ENCODE peak calls at places on chromosomes 5 and 9, in seven cellular contexts. E, R, C, Z, W, N and X are unnamed samples.

GRCh38 chr5:122259995-122260394 is 52.0 kb upstream of the SNCAIP start:
- DNase-seq in E (peak), N (peak), R (no peak), W (no peak), Z (peak), C (no peak), X (peak)

GRCh38 chr9:114431003-114431402 is 43.2 kb upstream of the AKNA start:
- DNase-seq in Z (no peak), C (peak), W (no peak), R (no peak), N (no peak), E (no peak), X (no peak)

GRCh38 chr9:124179196-124180071 is 78.3 kb upstream of the NEK6 start:
- DNase-seq in E (no peak), Z (no peak), R (no peak), W (no peak), N (no peak), C (no peak), X (no peak)

GRCh38 chr5:77066823-77067442 is 20.2 kb downstream of the ZBED3 start:
- DNase-seq in Z (peak), R (no peak), C (no peak), W (no peak), E (peak), N (peak), X (peak)

GRCh38 chr5:82096249-82096648 is 124.4 kb downstream of the ATG10 start:
- DNase-seq in N (no peak), W (no peak), C (no peak), R (no peak), E (no peak), Z (no peak), X (no peak)

GRCh38 chr9:33813712-33814641 is 3.0 kb upstream of the UBE2R2 start:
- DNase-seq in E (peak), C (peak), N (peak), Z (peak), W (no peak), R (no peak), X (peak)

GRCh38 chr5:149389552-149390495 is 10.7 kb upstream of the IL17B start:
- DNase-seq in N (no peak), W (no peak), Z (no peak), C (no peak), R (no peak), E (no peak), X (no peak)

GRCh38 chr5:148372331-148372730 is 11.4 kb upstream of the FBXO38 start:
- DNase-seq in E (no peak), R (no peak), Z (no peak), C (no peak), N (no peak), W (no peak), X (peak)

GRCh38 chr5:174654442-174654841 is 69.9 kb upstream of the MSX2 start:
- DNase-seq in W (no peak), E (no peak), C (no peak), N (no peak), R (no peak), Z (no peak), X (no peak)

GRCh38 chr5:164175083-164175482 is 669.7 kb downstream of the MAT2B start:
- DNase-seq in E (peak), Z (no peak), N (peak), C (no peak), R (no peak), W (no peak), X (peak)

GRCh38 chr5:56405116-56405515 is 172.0 kb upstream of the ANKRD55 start:
- DNase-seq in Z (no peak), C (no peak), N (no peak), W (no peak), R (no peak), E (no peak), X (no peak)

GRCh38 chr5:101418735-101419134 is 515.7 kb upstream of the ST8SIA4 start:
- DNase-seq in R (no peak), W (no peak), C (no peak), N (no peak), E (no peak), Z (no peak), X (no peak)

GRCh38 chr5:142390303-142390840 is 65.6 kb upstream of the SPRY4 start:
- DNase-seq in C (no peak), Z (no peak), R (no peak), N (peak), E (no peak), W (no peak), X (no peak)

GRCh38 chr9:89536145-89536574 is 38.2 kb upstream of the SEMA4D start:
- DNase-seq in C (no peak), W (no peak), N (no peak), E (no peak), R (no peak), Z (no peak), X (no peak)

GRCh38 chr5:71932649-71933338 is 174.5 kb upstream of the MAP1B start:
- DNase-seq in E (peak), Z (peak), W (peak), N (peak), C (no peak), R (peak), X (peak)

GRCh38 chr9:34437006-34437925 is 21.1 kb downstream of the FAM219A start:
- DNase-seq in N (peak), Z (peak), W (peak), R (peak), C (no peak), E (peak), X (peak)

GRCh38 chr5:84255318-84255717 is 129.4 kb downstream of the EDIL3 start:
- DNase-seq in Z (no peak), R (no peak), C (no peak), N (peak), E (peak), W (no peak), X (peak)

GRCh38 chr9:124256517-124257069 is 1.2 kb upstream of the NEK6 start:
- DNase-seq in Z (peak), E (peak), R (no peak), W (no peak), N (peak), C (no peak), X (peak)

GRCh38 chr9:38030658-38031057 is 38.4 kb downstream of the SHB start:
- DNase-seq in W (no peak), E (no peak), Z (no peak), C (no peak), N (no peak), R (no peak), X (no peak)
- TF ChIP-seq CTCF in W (no peak), E (no peak), Z (peak), C (no peak), N (peak), R (no peak), X (peak)

GRCh38 chr5:143413964-143414669 is 10.6 kb upstream of the NR3C1 start:
- DNase-seq in E (no peak), N (no peak), C (no peak), R (no peak), W (no peak), Z (peak), X (no peak)
- H3K4me3 ChIP-seq in E (no peak), N (no peak), C (no peak), R (no peak), W (no peak), Z (no peak), X (no peak)

DNA sequence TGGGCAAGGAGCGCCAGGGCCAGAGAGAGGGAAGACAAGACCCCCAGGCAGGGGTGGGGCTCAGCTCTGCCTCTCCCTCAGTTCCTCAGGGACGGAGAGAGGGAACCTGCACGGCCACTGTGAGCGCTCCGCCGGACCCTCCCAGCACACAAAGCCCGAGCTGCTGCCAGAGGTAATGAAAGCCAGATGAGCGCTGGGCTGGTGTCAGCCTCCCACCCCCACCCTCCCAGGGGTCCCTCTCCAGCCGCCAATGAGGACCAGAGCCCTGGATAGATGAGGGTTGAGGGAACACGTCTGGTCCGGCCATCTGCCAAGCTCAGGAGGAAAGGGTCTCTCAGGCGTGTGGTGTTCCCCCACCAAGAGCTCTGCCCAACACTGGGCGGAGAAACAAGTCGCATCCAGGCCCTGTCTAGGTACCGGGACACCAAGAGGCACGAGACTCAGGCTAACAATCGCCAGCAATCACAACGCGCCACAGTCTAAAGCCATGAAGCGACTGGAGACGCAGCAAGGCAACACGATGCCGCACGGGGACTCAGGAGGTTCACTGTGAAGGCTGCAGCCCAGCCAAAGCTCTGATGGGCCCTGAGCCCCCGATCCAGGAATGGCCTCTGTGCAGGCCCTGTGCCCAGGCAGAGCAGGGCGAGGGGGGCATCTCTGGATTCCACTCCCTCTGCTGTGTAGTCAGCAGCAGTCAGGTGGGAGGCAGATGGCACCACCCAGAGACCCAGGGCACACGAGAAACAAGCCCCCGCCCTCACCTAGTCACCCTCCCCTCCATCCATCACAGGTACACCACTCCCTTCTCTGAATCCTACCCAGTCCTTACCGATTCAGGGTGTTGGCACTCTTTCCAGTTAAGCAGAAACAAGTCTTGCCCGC is 1.3 kb downstream of the RALGDS start:
- DNase-seq in W (no peak), Z (no peak), C (peak), E (no peak), N (no peak), R (no peak), X (peak)
- TF ChIP-seq CTCF in W (no peak), Z (no peak), C (no peak), E (no peak), N (no peak), R (no peak), X (no peak)

DNA sequence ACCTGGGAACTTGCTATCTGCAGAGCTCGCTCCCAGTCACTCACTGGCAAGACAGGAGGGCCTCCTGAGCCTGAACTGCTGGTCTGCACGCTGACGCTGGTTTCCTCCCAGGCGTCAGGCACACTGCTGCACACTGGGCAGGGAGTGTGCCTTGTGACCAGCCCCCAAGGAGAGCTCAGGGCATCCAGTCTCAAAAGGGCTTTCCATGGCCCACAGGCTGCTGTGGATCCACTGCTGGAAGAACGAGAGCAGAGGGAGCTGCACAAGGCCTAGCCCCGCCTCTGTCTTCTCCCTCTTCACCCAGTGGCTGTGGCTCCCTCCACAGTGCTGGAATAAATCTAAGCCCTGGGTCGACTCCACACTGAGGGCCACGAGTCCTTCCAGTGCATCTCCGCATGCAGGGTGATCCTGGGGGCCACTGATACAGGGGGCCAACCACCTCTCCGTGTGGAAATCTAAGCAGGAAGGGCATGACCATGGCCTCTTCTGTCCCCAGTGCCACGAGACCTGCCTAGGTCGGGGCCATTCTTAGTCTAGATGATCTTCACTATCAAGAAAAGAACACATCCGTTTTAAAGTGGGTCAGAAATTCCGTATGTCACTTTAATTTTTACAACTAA is 93.6 kb downstream of the CAMSAP1 start:
- DNase-seq in N (no peak), C (peak), W (no peak), R (no peak), E (no peak), Z (no peak), X (no peak)
- H3K4me3 ChIP-seq in N (no peak), C (no peak), W (no peak), R (no peak), E (no peak), Z (no peak), X (no peak)

DNA sequence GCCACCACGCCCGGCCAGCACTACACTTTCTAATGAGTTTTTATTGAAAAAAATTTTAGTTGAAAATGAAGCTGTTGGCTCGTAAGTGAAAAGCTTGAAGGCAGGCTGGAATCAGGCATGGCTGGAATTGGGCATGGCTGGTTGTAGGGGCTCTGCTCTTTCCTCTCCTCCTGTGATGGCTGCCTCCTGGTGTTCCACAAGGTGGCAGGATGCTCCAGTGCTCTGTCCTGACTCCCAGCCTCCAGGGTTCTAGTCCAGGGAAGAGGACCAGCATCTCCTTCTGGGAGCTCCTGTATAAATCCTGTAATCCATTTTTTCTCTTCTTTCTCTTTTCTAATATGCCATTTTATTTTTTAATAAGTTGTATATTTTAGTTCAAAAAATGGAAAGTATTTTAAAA is 57.2 kb upstream of the DHFR start:
- DNase-seq in W (no peak), Z (peak), R (no peak), E (no peak), N (peak), C (no peak), X (peak)
- TF ChIP-seq CTCF in W (no peak), Z (peak), R (no peak), E (peak), N (peak), C (no peak), X (peak)